ENCODE peak calls at places on chromosomes 2 and 18, in six cellular contexts. One of them, this sample, is unnamed.

GRCh38 chr18:23528580-23529472 is 25.5 kb downstream of the RMC1 start:
- DNase-seq in upper lobe of right lung: peak
- DNase-seq in NCI-H1436: no peak
- DNase-seq in AG08395: peak
- DNase-seq in choroid plexus epithelial cell: no peak
- DNase-seq in stimulated activated CD8-positive, alpha-beta memory T cell treated with anti-CD3 and anti-CD28 coated beads, Interleukin-12 subunit alpha, Interleukin-12 subunit beta, amount 100 ng/mL, for 4 hours: no peak
- DNase-seq in this sample: no peak

GRCh38 chr18:36412778-36413177 is 115.3 kb downstream of the FHOD3 start:
- DNase-seq in AG08395: peak
- DNase-seq in choroid plexus epithelial cell: peak
- DNase-seq in upper lobe of right lung: no peak
- DNase-seq in NCI-H1436: no peak
- DNase-seq in stimulated activated CD8-positive, alpha-beta memory T cell treated with anti-CD3 and anti-CD28 coated beads, Interleukin-12 subunit alpha, Interleukin-12 subunit beta, amount 100 ng/mL, for 4 hours: no peak
- DNase-seq in this sample: no peak

GRCh38 chr2:178718283-178718682 is 88.9 kb downstream of the TTN start:
- DNase-seq in NCI-H1436: no peak
- DNase-seq in upper lobe of right lung: no peak
- DNase-seq in stimulated activated CD8-positive, alpha-beta memory T cell treated with anti-CD3 and anti-CD28 coated beads, Interleukin-12 subunit alpha, Interleukin-12 subunit beta, amount 100 ng/mL, for 4 hours: no peak
- DNase-seq in choroid plexus epithelial cell: peak
- DNase-seq in AG08395: no peak
- DNase-seq in this sample: no peak

GRCh38 chr18:44725300-44726096 is 44.8 kb downstream of the SETBP1 start:
- DNase-seq in AG08395: peak
- DNase-seq in NCI-H1436: no peak
- DNase-seq in upper lobe of right lung: no peak
- DNase-seq in choroid plexus epithelial cell: peak
- DNase-seq in stimulated activated CD8-positive, alpha-beta memory T cell treated with anti-CD3 and anti-CD28 coated beads, Interleukin-12 subunit alpha, Interleukin-12 subunit beta, amount 100 ng/mL, for 4 hours: peak
- DNase-seq in this sample: no peak

GRCh38 chr2:10620481-10620880 is 69.3 kb downstream of the NOL10 start:
- DNase-seq in NCI-H1436: no peak
- DNase-seq in AG08395: peak
- DNase-seq in choroid plexus epithelial cell: peak
- DNase-seq in stimulated activated CD8-positive, alpha-beta memory T cell treated with anti-CD3 and anti-CD28 coated beads, Interleukin-12 subunit alpha, Interleukin-12 subunit beta, amount 100 ng/mL, for 4 hours: no peak
- DNase-seq in upper lobe of right lung: no peak
- DNase-seq in this sample: no peak

GRCh38 chr2:75552222-75552621 is 8.5 kb downstream of the EVA1A start:
- DNase-seq in upper lobe of right lung: no peak
- DNase-seq in choroid plexus epithelial cell: no peak
- DNase-seq in NCI-H1436: no peak
- DNase-seq in stimulated activated CD8-positive, alpha-beta memory T cell treated with anti-CD3 and anti-CD28 coated beads, Interleukin-12 subunit alpha, Interleukin-12 subunit beta, amount 100 ng/mL, for 4 hours: no peak
- DNase-seq in AG08395: no peak
- DNase-seq in this sample: no peak

GRCh38 chr18:33673689-33674088 is 95.7 kb downstream of the ASXL3 start:
- DNase-seq in choroid plexus epithelial cell: peak
- DNase-seq in stimulated activated CD8-positive, alpha-beta memory T cell treated with anti-CD3 and anti-CD28 coated beads, Interleukin-12 subunit alpha, Interleukin-12 subunit beta, amount 100 ng/mL, for 4 hours: no peak
- DNase-seq in upper lobe of right lung: no peak
- DNase-seq in NCI-H1436: no peak
- DNase-seq in AG08395: no peak
- DNase-seq in this sample: no peak

GRCh38 chr2:224938670-224939309 is 103.5 kb downstream of the DOCK10 start:
- DNase-seq in choroid plexus epithelial cell: peak
- DNase-seq in stimulated activated CD8-positive, alpha-beta memory T cell treated with anti-CD3 and anti-CD28 coated beads, Interleukin-12 subunit alpha, Interleukin-12 subunit beta, amount 100 ng/mL, for 4 hours: no peak
- DNase-seq in NCI-H1436: no peak
- DNase-seq in AG08395: no peak
- DNase-seq in upper lobe of right lung: no peak
- DNase-seq in this sample: no peak

GRCh38 chr18:59065684-59066083 is 74.0 kb upstream of the SEC11C start:
- DNase-seq in stimulated activated CD8-positive, alpha-beta memory T cell treated with anti-CD3 and anti-CD28 coated beads, Interleukin-12 subunit alpha, Interleukin-12 subunit beta, amount 100 ng/mL, for 4 hours: no peak
- DNase-seq in NCI-H1436: peak
- DNase-seq in AG08395: no peak
- DNase-seq in upper lobe of right lung: no peak
- DNase-seq in choroid plexus epithelial cell: no peak
- DNase-seq in this sample: no peak

GRCh38 chr18:12911025-12911927 is 27.2 kb upstream of the PTPN2 start:
- DNase-seq in choroid plexus epithelial cell: peak
- DNase-seq in NCI-H1436: no peak
- DNase-seq in upper lobe of right lung: peak
- DNase-seq in stimulated activated CD8-positive, alpha-beta memory T cell treated with anti-CD3 and anti-CD28 coated beads, Interleukin-12 subunit alpha, Interleukin-12 subunit beta, amount 100 ng/mL, for 4 hours: peak
- DNase-seq in AG08395: peak
- DNase-seq in this sample: no peak

GRCh38 chr2:24843461-24843860 is 50.2 kb downstream of the CENPO start:
- DNase-seq in upper lobe of right lung: no peak
- DNase-seq in stimulated activated CD8-positive, alpha-beta memory T cell treated with anti-CD3 and anti-CD28 coated beads, Interleukin-12 subunit alpha, Interleukin-12 subunit beta, amount 100 ng/mL, for 4 hours: no peak
- DNase-seq in AG08395: no peak
- DNase-seq in NCI-H1436: no peak
- DNase-seq in choroid plexus epithelial cell: no peak
- DNase-seq in this sample: no peak

GRCh38 chr2:64615844-64616536 is 37.7 kb downstream of the SERTAD2 start:
- DNase-seq in upper lobe of right lung: no peak
- DNase-seq in AG08395: no peak
- DNase-seq in NCI-H1436: no peak
- DNase-seq in choroid plexus epithelial cell: no peak
- DNase-seq in stimulated activated CD8-positive, alpha-beta memory T cell treated with anti-CD3 and anti-CD28 coated beads, Interleukin-12 subunit alpha, Interleukin-12 subunit beta, amount 100 ng/mL, for 4 hours: no peak
- DNase-seq in this sample: no peak

GRCh38 chr18:22551536-22552151 is 133.9 kb upstream of the CTAGE1 start:
- DNase-seq in NCI-H1436: no peak
- DNase-seq in stimulated activated CD8-positive, alpha-beta memory T cell treated with anti-CD3 and anti-CD28 coated beads, Interleukin-12 subunit alpha, Interleukin-12 subunit beta, amount 100 ng/mL, for 4 hours: no peak
- DNase-seq in AG08395: peak
- DNase-seq in choroid plexus epithelial cell: peak
- DNase-seq in upper lobe of right lung: no peak
- DNase-seq in this sample: no peak

GRCh38 chr2:115910270-115910669 is 1467.8 kb downstream of the DPP10 start:
- DNase-seq in choroid plexus epithelial cell: no peak
- DNase-seq in stimulated activated CD8-positive, alpha-beta memory T cell treated with anti-CD3 and anti-CD28 coated beads, Interleukin-12 subunit alpha, Interleukin-12 subunit beta, amount 100 ng/mL, for 4 hours: no peak
- DNase-seq in NCI-H1436: no peak
- DNase-seq in upper lobe of right lung: no peak
- DNase-seq in AG08395: no peak
- DNase-seq in this sample: no peak

GRCh38 chr2:73059106-73059505 is 12.4 kb downstream of the SFXN5 start:
- DNase-seq in AG08395: no peak
- DNase-seq in choroid plexus epithelial cell: no peak
- DNase-seq in NCI-H1436: no peak
- DNase-seq in stimulated activated CD8-positive, alpha-beta memory T cell treated with anti-CD3 and anti-CD28 coated beads, Interleukin-12 subunit alpha, Interleukin-12 subunit beta, amount 100 ng/mL, for 4 hours: no peak
- DNase-seq in upper lobe of right lung: no peak
- DNase-seq in this sample: no peak

GRCh38 chr2:134706587-134707329 is 12.0 kb downstream of the TMEM163 start:
- DNase-seq in choroid plexus epithelial cell: peak
- DNase-seq in upper lobe of right lung: no peak
- DNase-seq in NCI-H1436: no peak
- DNase-seq in stimulated activated CD8-positive, alpha-beta memory T cell treated with anti-CD3 and anti-CD28 coated beads, Interleukin-12 subunit alpha, Interleukin-12 subunit beta, amount 100 ng/mL, for 4 hours: no peak
- DNase-seq in AG08395: no peak
- DNase-seq in this sample: peak

GRCh38 chr18:27363918-27364317 is 178.8 kb upstream of the CHST9 start:
- DNase-seq in NCI-H1436: no peak
- DNase-seq in choroid plexus epithelial cell: peak
- DNase-seq in AG08395: no peak
- DNase-seq in upper lobe of right lung: no peak
- DNase-seq in stimulated activated CD8-positive, alpha-beta memory T cell treated with anti-CD3 and anti-CD28 coated beads, Interleukin-12 subunit alpha, Interleukin-12 subunit beta, amount 100 ng/mL, for 4 hours: no peak
- DNase-seq in this sample: peak

GRCh38 chr2:39359453-39360038 is 77.5 kb downstream of the MAP4K3 start:
- DNase-seq in NCI-H1436: no peak
- DNase-seq in AG08395: no peak
- DNase-seq in choroid plexus epithelial cell: no peak
- DNase-seq in upper lobe of right lung: no peak
- DNase-seq in stimulated activated CD8-positive, alpha-beta memory T cell treated with anti-CD3 and anti-CD28 coated beads, Interleukin-12 subunit alpha, Interleukin-12 subunit beta, amount 100 ng/mL, for 4 hours: no peak
- DNase-seq in this sample: no peak

GRCh38 chr2:216934151-216934550 is 74.3 kb upstream of the TNP1 start:
- DNase-seq in stimulated activated CD8-positive, alpha-beta memory T cell treated with anti-CD3 and anti-CD28 coated beads, Interleukin-12 subunit alpha, Interleukin-12 subunit beta, amount 100 ng/mL, for 4 hours: no peak
- DNase-seq in NCI-H1436: no peak
- DNase-seq in upper lobe of right lung: no peak
- DNase-seq in choroid plexus epithelial cell: no peak
- DNase-seq in AG08395: no peak
- DNase-seq in this sample: no peak

GRCh38 chr2:63049291-63050185 is 1.1 kb upstream of the OTX1 start:
- DNase-seq in choroid plexus epithelial cell: no peak
- DNase-seq in NCI-H1436: no peak
- DNase-seq in AG08395: no peak
- DNase-seq in upper lobe of right lung: no peak
- DNase-seq in stimulated activated CD8-positive, alpha-beta memory T cell treated with anti-CD3 and anti-CD28 coated beads, Interleukin-12 subunit alpha, Interleukin-12 subunit beta, amount 100 ng/mL, for 4 hours: no peak
- DNase-seq in this sample: no peak

GRCh38 chr18:21218862-21219261 is 23.2 kb upstream of the GREB1L start:
- DNase-seq in AG08395: no peak
- DNase-seq in choroid plexus epithelial cell: peak
- DNase-seq in upper lobe of right lung: no peak
- DNase-seq in NCI-H1436: no peak
- DNase-seq in stimulated activated CD8-positive, alpha-beta memory T cell treated with anti-CD3 and anti-CD28 coated beads, Interleukin-12 subunit alpha, Interleukin-12 subunit beta, amount 100 ng/mL, for 4 hours: no peak
- DNase-seq in this sample: no peak

GRCh38 chr18:75250471-75250821 is 39.8 kb downstream of the TSHZ1 start:
- DNase-seq in stimulated activated CD8-positive, alpha-beta memory T cell treated with anti-CD3 and anti-CD28 coated beads, Interleukin-12 subunit alpha, Interleukin-12 subunit beta, amount 100 ng/mL, for 4 hours: no peak
- DNase-seq in upper lobe of right lung: no peak
- DNase-seq in NCI-H1436: no peak
- DNase-seq in choroid plexus epithelial cell: no peak
- DNase-seq in AG08395: no peak
- DNase-seq in this sample: no peak

GRCh38 chr2:95539290-95539689 is 52.5 kb upstream of the TRIM43 start:
- DNase-seq in upper lobe of right lung: no peak
- DNase-seq in NCI-H1436: no peak
- DNase-seq in choroid plexus epithelial cell: no peak
- DNase-seq in AG08395: no peak
- DNase-seq in stimulated activated CD8-positive, alpha-beta memory T cell treated with anti-CD3 and anti-CD28 coated beads, Interleukin-12 subunit alpha, Interleukin-12 subunit beta, amount 100 ng/mL, for 4 hours: no peak
- DNase-seq in this sample: no peak

GRCh38 chr18:25299426-25299825 is 52.5 kb downstream of the ZNF521 start:
- DNase-seq in choroid plexus epithelial cell: peak
- DNase-seq in upper lobe of right lung: no peak
- DNase-seq in stimulated activated CD8-positive, alpha-beta memory T cell treated with anti-CD3 and anti-CD28 coated beads, Interleukin-12 subunit alpha, Interleukin-12 subunit beta, amount 100 ng/mL, for 4 hours: no peak
- DNase-seq in NCI-H1436: no peak
- DNase-seq in AG08395: peak
- DNase-seq in this sample: no peak

GRCh38 chr18:79503891-79504475 is 108.3 kb downstream of the NFATC1 start:
- DNase-seq in stimulated activated CD8-positive, alpha-beta memory T cell treated with anti-CD3 and anti-CD28 coated beads, Interleukin-12 subunit alpha, Interleukin-12 subunit beta, amount 100 ng/mL, for 4 hours: no peak
- DNase-seq in choroid plexus epithelial cell: no peak
- DNase-seq in AG08395: no peak
- DNase-seq in NCI-H1436: no peak
- DNase-seq in upper lobe of right lung: peak
- DNase-seq in this sample: no peak

GRCh38 chr2:158931577-158931976 is 36.9 kb upstream of the TANC1 start:
- DNase-seq in NCI-H1436: no peak
- DNase-seq in stimulated activated CD8-positive, alpha-beta memory T cell treated with anti-CD3 and anti-CD28 coated beads, Interleukin-12 subunit alpha, Interleukin-12 subunit beta, amount 100 ng/mL, for 4 hours: no peak
- DNase-seq in upper lobe of right lung: no peak
- DNase-seq in choroid plexus epithelial cell: peak
- DNase-seq in AG08395: peak
- DNase-seq in this sample: no peak

GRCh38 chr2:157438907-157439791 is 4.7 kb downstream of the CYTIP start:
- DNase-seq in NCI-H1436: no peak
- DNase-seq in stimulated activated CD8-positive, alpha-beta memory T cell treated with anti-CD3 and anti-CD28 coated beads, Interleukin-12 subunit alpha, Interleukin-12 subunit beta, amount 100 ng/mL, for 4 hours: no peak
- DNase-seq in upper lobe of right lung: no peak
- DNase-seq in choroid plexus epithelial cell: no peak
- DNase-seq in AG08395: peak
- DNase-seq in this sample: no peak